ENCODE peak calls at places on chromosome 4, in eight cellular contexts. One of them, this sample, is unnamed.

GRCh38 chr4:183505556-183506388 is 914 bp downstream of the ING2 start:
- DNase-seq in WERI-Rb-1: peak; percentile 92
- DNase-seq in GM12864: peak; percentile 64
- DNase-seq in ascending aorta: peak; percentile 93
- DNase-seq in uterus: peak; percentile 83
- DNase-seq in BJ: peak; percentile 35
- DNase-seq in A549: peak; percentile 71
- DNase-seq in CD8-positive, alpha-beta memory T cell: peak; percentile 81
- DNase-seq in this sample: peak; percentile 89

GRCh38 chr4:69054578-69055200 is 41.6 kb upstream of the UGT2B7 start:
- DNase-seq in WERI-Rb-1: no peak
- DNase-seq in GM12864: no peak
- DNase-seq in ascending aorta: no peak
- DNase-seq in uterus: no peak
- DNase-seq in BJ: peak; percentile 9
- DNase-seq in A549: no peak
- DNase-seq in CD8-positive, alpha-beta memory T cell: no peak
- DNase-seq in this sample: no peak

GRCh38 chr4:119070301-119070700 is 65.3 kb upstream of the MYOZ2 start:
- DNase-seq in WERI-Rb-1: no peak
- DNase-seq in GM12864: no peak
- DNase-seq in ascending aorta: no peak
- DNase-seq in uterus: no peak
- DNase-seq in BJ: no peak
- DNase-seq in A549: no peak
- DNase-seq in CD8-positive, alpha-beta memory T cell: no peak
- DNase-seq in this sample: no peak

GRCh38 chr4:151688003-151688784 is 72.6 kb downstream of the GATB start:
- DNase-seq in WERI-Rb-1: no peak
- DNase-seq in GM12864: no peak
- DNase-seq in ascending aorta: no peak
- DNase-seq in uterus: no peak
- DNase-seq in BJ: no peak
- DNase-seq in A549: no peak
- DNase-seq in CD8-positive, alpha-beta memory T cell: no peak
- DNase-seq in this sample: no peak

GRCh38 chr4:26021417-26022345 is 107.7 kb downstream of the SMIM20 start:
- DNase-seq in WERI-Rb-1: no peak
- DNase-seq in GM12864: no peak
- DNase-seq in ascending aorta: no peak
- DNase-seq in uterus: no peak
- DNase-seq in BJ: no peak
- DNase-seq in A549: peak; percentile 8
- DNase-seq in CD8-positive, alpha-beta memory T cell: no peak
- DNase-seq in this sample: no peak

GRCh38 chr4:158122501-158122900 is 50.3 kb downstream of the GASK1B start:
- DNase-seq in WERI-Rb-1: no peak
- DNase-seq in GM12864: no peak
- DNase-seq in ascending aorta: no peak
- DNase-seq in uterus: no peak
- DNase-seq in BJ: no peak
- DNase-seq in A549: no peak
- DNase-seq in CD8-positive, alpha-beta memory T cell: no peak
- DNase-seq in this sample: no peak

GRCh38 chr4:156100651-156101050 is 147.0 kb upstream of the CTSO start:
- DNase-seq in WERI-Rb-1: no peak
- DNase-seq in GM12864: no peak
- DNase-seq in ascending aorta: no peak
- DNase-seq in uterus: no peak
- DNase-seq in BJ: no peak
- DNase-seq in A549: no peak
- DNase-seq in CD8-positive, alpha-beta memory T cell: no peak
- DNase-seq in this sample: no peak

GRCh38 chr4:7499661-7500060 is 64.9 kb upstream of the PSAPL1 start:
- DNase-seq in WERI-Rb-1: no peak
- DNase-seq in GM12864: no peak
- DNase-seq in ascending aorta: no peak
- DNase-seq in uterus: no peak
- DNase-seq in BJ: no peak
- DNase-seq in A549: no peak
- DNase-seq in CD8-positive, alpha-beta memory T cell: no peak
- DNase-seq in this sample: no peak

GRCh38 chr4:88341227-88342192 is 37.1 kb upstream of the HERC6 start:
- DNase-seq in WERI-Rb-1: no peak
- DNase-seq in GM12864: no peak
- DNase-seq in ascending aorta: no peak
- DNase-seq in uterus: peak; percentile 48
- DNase-seq in BJ: peak; percentile 60
- DNase-seq in A549: peak; percentile 41
- DNase-seq in CD8-positive, alpha-beta memory T cell: no peak
- DNase-seq in this sample: no peak

GRCh38 chr4:24568425-24568824 is 15.9 kb downstream of the DHX15 start:
- DNase-seq in WERI-Rb-1: no peak
- DNase-seq in GM12864: no peak
- DNase-seq in ascending aorta: no peak
- DNase-seq in uterus: no peak
- DNase-seq in BJ: no peak
- DNase-seq in A549: no peak
- DNase-seq in CD8-positive, alpha-beta memory T cell: no peak
- DNase-seq in this sample: no peak

GRCh38 chr4:33709247-33709646 is 2535.1 kb downstream of the ARAP2 start:
- DNase-seq in WERI-Rb-1: no peak
- DNase-seq in GM12864: no peak
- DNase-seq in ascending aorta: no peak
- DNase-seq in uterus: no peak
- DNase-seq in BJ: no peak
- DNase-seq in A549: no peak
- DNase-seq in CD8-positive, alpha-beta memory T cell: no peak
- DNase-seq in this sample: no peak

GRCh38 chr4:54099287-54099958 is 540 bp upstream of the GSX2 start:
- DNase-seq in WERI-Rb-1: no peak
- DNase-seq in GM12864: no peak
- DNase-seq in ascending aorta: no peak
- DNase-seq in uterus: no peak
- DNase-seq in BJ: no peak
- DNase-seq in A549: no peak
- DNase-seq in CD8-positive, alpha-beta memory T cell: no peak
- DNase-seq in this sample: no peak
- H3K4me3 ChIP-seq in WERI-Rb-1: no peak overlapping the region
- H3K4me3 ChIP-seq in GM12864: no peak overlapping the region
- H3K4me3 ChIP-seq in ascending aorta: peak overlapping the region; percentile 50
- H3K4me3 ChIP-seq in uterus: no peak overlapping the region
- H3K4me3 ChIP-seq in BJ: no peak overlapping the region
- H3K4me3 ChIP-seq in A549: peak overlapping the region; percentile 48
- H3K4me3 ChIP-seq in CD8-positive, alpha-beta memory T cell: peak overlapping the region; percentile 36
- H3K4me3 ChIP-seq in this sample: peak overlapping the region; percentile 28

DNA sequence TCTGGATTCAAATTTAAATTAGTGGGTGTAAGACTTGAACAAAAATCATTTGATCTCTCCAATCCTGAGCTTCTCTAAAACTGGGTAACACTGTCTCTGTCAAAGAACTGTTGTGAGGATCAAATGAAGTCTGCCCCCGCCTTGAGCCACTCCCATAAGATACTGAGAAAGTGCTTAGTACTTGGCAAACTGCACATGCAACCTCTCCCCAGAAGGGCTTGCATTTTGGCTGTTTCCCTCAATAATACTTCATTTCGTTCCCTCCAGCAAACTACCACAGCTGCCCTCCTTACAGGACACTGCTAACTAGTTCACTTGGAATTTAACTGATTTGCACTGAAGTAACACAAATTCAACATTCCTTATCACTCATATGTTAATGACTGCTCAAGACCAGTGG is 79.8 kb downstream of the APBB2 start:
- DNase-seq in WERI-Rb-1: no peak
- DNase-seq in GM12864: no peak
- DNase-seq in ascending aorta: no peak
- DNase-seq in uterus: no peak
- DNase-seq in BJ: no peak
- DNase-seq in A549: no peak
- DNase-seq in CD8-positive, alpha-beta memory T cell: no peak
- DNase-seq in this sample: no peak
- H3K4me3 ChIP-seq in WERI-Rb-1: no peak overlapping the region
- H3K4me3 ChIP-seq in GM12864: no peak overlapping the region
- H3K4me3 ChIP-seq in ascending aorta: no peak overlapping the region
- H3K4me3 ChIP-seq in uterus: no peak overlapping the region
- H3K4me3 ChIP-seq in BJ: no peak overlapping the region
- H3K4me3 ChIP-seq in A549: no peak overlapping the region
- H3K4me3 ChIP-seq in CD8-positive, alpha-beta memory T cell: no peak overlapping the region
- H3K4me3 ChIP-seq in this sample: no peak overlapping the region

GRCh38 chr4:10460313-10461047 is 3.3 kb upstream of the ZNF518B start:
- DNase-seq in WERI-Rb-1: no peak
- DNase-seq in GM12864: no peak
- DNase-seq in ascending aorta: no peak
- DNase-seq in uterus: no peak
- DNase-seq in BJ: no peak
- DNase-seq in A549: no peak
- DNase-seq in CD8-positive, alpha-beta memory T cell: no peak
- DNase-seq in this sample: no peak

GRCh38 chr4:10462876-10463275 is 5.7 kb upstream of the ZNF518B start:
- DNase-seq in WERI-Rb-1: no peak
- DNase-seq in GM12864: no peak
- DNase-seq in ascending aorta: no peak
- DNase-seq in uterus: no peak
- DNase-seq in BJ: no peak
- DNase-seq in A549: no peak
- DNase-seq in CD8-positive, alpha-beta memory T cell: no peak
- DNase-seq in this sample: no peak

GRCh38 chr4:10459305-10459704 is 2.1 kb upstream of the ZNF518B start:
- DNase-seq in WERI-Rb-1: no peak
- DNase-seq in GM12864: no peak
- DNase-seq in ascending aorta: no peak
- DNase-seq in uterus: no peak
- DNase-seq in BJ: no peak
- DNase-seq in A549: no peak
- DNase-seq in CD8-positive, alpha-beta memory T cell: no peak
- DNase-seq in this sample: no peak

GRCh38 chr4:10458190-10458589 is 964 bp upstream of the ZNF518B start:
- DNase-seq in WERI-Rb-1: no peak
- DNase-seq in GM12864: no peak
- DNase-seq in ascending aorta: no peak
- DNase-seq in uterus: no peak
- DNase-seq in BJ: no peak
- DNase-seq in A549: no peak
- DNase-seq in CD8-positive, alpha-beta memory T cell: no peak
- DNase-seq in this sample: no peak

DNA sequence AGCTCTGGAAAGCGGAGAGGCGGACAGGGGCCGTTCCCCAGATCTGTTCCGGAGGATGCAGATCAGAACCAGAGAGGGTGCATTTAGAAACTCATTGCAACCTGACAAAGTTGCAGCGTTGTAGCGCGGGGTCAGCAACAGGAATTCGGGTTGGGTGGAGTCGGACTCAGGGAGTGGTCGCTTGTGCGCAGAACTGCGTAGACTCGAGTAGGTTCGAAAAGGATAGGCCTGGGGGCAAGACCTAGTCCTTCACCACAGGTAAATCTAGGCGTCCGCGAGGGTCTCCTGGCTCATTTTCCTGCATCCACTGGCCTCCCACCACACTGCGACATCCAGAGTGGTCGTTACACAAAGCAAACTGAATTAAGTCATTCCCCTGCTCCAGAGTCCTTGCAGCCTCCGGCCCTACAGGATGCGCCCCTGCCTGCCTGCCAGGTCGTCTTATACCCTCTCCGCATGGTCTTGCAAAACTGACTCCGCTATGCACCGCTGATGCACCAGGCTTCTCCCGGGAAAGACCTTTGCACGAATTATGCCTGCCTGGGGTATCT is 4.7 kb upstream of the ZNF518B start:
- DNase-seq in WERI-Rb-1: no peak
- DNase-seq in GM12864: no peak
- DNase-seq in ascending aorta: no peak
- DNase-seq in uterus: no peak
- DNase-seq in BJ: no peak
- DNase-seq in A549: no peak
- DNase-seq in CD8-positive, alpha-beta memory T cell: no peak
- DNase-seq in this sample: no peak
- H3K4me3 ChIP-seq in WERI-Rb-1: no peak overlapping the region
- H3K4me3 ChIP-seq in GM12864: no peak overlapping the region
- H3K4me3 ChIP-seq in ascending aorta: peak overlapping the region; percentile 44
- H3K4me3 ChIP-seq in uterus: no peak overlapping the region
- H3K4me3 ChIP-seq in BJ: no peak overlapping the region
- H3K4me3 ChIP-seq in A549: no peak overlapping the region
- H3K4me3 ChIP-seq in CD8-positive, alpha-beta memory T cell: peak overlapping the region; percentile 55
- H3K4me3 ChIP-seq in this sample: peak overlapping the region; percentile 36

GRCh38 chr4:8868321-8869001 is 3.2 kb downstream of the HMX1 start:
- DNase-seq in WERI-Rb-1: no peak
- DNase-seq in GM12864: no peak
- DNase-seq in ascending aorta: no peak
- DNase-seq in uterus: no peak
- DNase-seq in BJ: no peak
- DNase-seq in A549: no peak
- DNase-seq in CD8-positive, alpha-beta memory T cell: no peak
- DNase-seq in this sample: no peak

GRCh38 chr4:8869002-8869878 is 2.4 kb downstream of the HMX1 start:
- DNase-seq in WERI-Rb-1: no peak
- DNase-seq in GM12864: no peak
- DNase-seq in ascending aorta: no peak
- DNase-seq in uterus: no peak
- DNase-seq in BJ: no peak
- DNase-seq in A549: no peak
- DNase-seq in CD8-positive, alpha-beta memory T cell: no peak
- DNase-seq in this sample: no peak

GRCh38 chr4:8871417-8872401 is at the start of gene HMX1:
- DNase-seq in WERI-Rb-1: peak; percentile 96
- DNase-seq in GM12864: no peak
- DNase-seq in ascending aorta: no peak
- DNase-seq in uterus: no peak
- DNase-seq in BJ: no peak
- DNase-seq in A549: peak; percentile 84
- DNase-seq in CD8-positive, alpha-beta memory T cell: no peak
- DNase-seq in this sample: no peak

GRCh38 chr4:8870647-8871416 is 807 bp downstream of the HMX1 start:
- DNase-seq in WERI-Rb-1: no peak
- DNase-seq in GM12864: no peak
- DNase-seq in ascending aorta: no peak
- DNase-seq in uterus: no peak
- DNase-seq in BJ: no peak
- DNase-seq in A549: no peak
- DNase-seq in CD8-positive, alpha-beta memory T cell: no peak
- DNase-seq in this sample: no peak

DNA sequence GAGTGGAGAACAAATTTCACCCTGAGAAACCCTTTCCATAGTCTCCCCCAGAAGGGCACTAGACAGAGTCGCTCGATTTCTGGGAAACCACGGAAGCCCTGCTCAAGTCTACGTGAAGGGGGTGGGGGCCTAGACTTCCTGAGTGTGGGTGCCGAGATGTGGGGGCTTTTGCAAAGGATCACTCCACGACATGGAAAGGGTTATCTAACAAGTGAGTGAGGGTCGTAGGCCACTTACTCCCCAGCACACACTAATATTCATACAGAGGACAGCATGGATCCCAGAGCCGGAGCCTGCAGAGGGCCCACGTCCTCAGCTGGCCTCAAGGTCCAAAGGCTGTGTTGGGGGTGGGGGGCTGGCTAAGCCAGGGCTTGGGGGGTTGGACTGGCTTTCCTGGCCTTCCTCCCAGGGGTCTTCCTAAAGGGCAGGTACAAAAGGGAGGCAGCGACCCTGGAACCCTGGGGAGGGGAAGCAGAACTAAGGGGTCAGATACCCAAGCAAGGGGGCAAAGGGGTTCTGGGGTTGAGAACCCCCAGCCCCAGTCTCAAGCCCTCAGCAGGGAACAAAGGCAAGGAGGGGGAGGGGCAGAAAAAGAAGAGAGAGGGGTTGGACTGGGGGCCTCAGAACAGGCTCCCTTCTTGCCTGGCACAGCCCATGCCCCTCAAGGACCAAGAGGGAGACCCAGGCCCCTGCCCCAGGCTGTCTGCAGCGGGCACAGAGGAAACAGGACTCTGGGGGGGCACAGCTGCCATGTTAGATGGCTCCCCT is 1.6 kb downstream of the HMX1 start:
- DNase-seq in WERI-Rb-1: no peak
- DNase-seq in GM12864: no peak
- DNase-seq in ascending aorta: no peak
- DNase-seq in uterus: no peak
- DNase-seq in BJ: no peak
- DNase-seq in A549: no peak
- DNase-seq in CD8-positive, alpha-beta memory T cell: no peak
- DNase-seq in this sample: no peak
- H3K4me3 ChIP-seq in WERI-Rb-1: peak overlapping the region; percentile 90
- H3K4me3 ChIP-seq in GM12864: no peak overlapping the region
- H3K4me3 ChIP-seq in ascending aorta: no peak overlapping the region
- H3K4me3 ChIP-seq in uterus: no peak overlapping the region
- H3K4me3 ChIP-seq in BJ: no peak overlapping the region
- H3K4me3 ChIP-seq in A549: no peak overlapping the region
- H3K4me3 ChIP-seq in CD8-positive, alpha-beta memory T cell: no peak overlapping the region
- H3K4me3 ChIP-seq in this sample: no peak overlapping the region

This sample was measured in heart right ventricle.